ENCODE peak calls at places on chromosomes 6 and 20, in seven cellular contexts. D is GM13977, L is fibroblast of the conjunctiva, P is lung, R is brain pericyte, F is iPS DF 19.7, J is GM18507. X is an unnamed sample.

GRCh38 chr20:31543966-31544598 is 29.8 kb downstream of the HM13 start:
- DNase-seq in D (no peak), L (peak), P (peak), R (peak), F (no peak), J (no peak), X (no peak)

GRCh38 chr6:75230484-75231325 is 12.9 kb downstream of the COX7A2 start:
- DNase-seq in D (no peak), L (peak), P (no peak), R (no peak), F (no peak), J (no peak), X (no peak)

GRCh38 chr6:87743454-87743853 is 41.4 kb upstream of the AKIRIN2 start:
- DNase-seq in D (no peak), L (no peak), P (no peak), R (no peak), F (no peak), J (no peak), X (no peak)

GRCh38 chr20:23152308-23152892 is 66.3 kb upstream of the CD93 start:
- DNase-seq in D (no peak), L (peak), P (no peak), R (no peak), F (no peak), J (no peak), X (no peak)

GRCh38 chr6:42287756-42288155 is 70.1 kb upstream of the MRPS10 start:
- DNase-seq in D (no peak), L (no peak), P (no peak), R (no peak), F (no peak), J (no peak), X (no peak)

GRCh38 chr6:68771426-68771825 is 136.3 kb downstream of the ADGRB3 start:
- DNase-seq in D (no peak), L (no peak), P (no peak), R (no peak), F (no peak), J (no peak), X (no peak)

GRCh38 chr6:169035381-169036280 is 218.0 kb downstream of the THBS2 start:
- DNase-seq in D (no peak), L (no peak), P (no peak), R (no peak), F (no peak), J (no peak), X (no peak)

GRCh38 chr6:164832410-164832809 is 477.0 kb downstream of the C6orf118 start:
- DNase-seq in D (no peak), L (no peak), P (no peak), R (no peak), F (no peak), J (no peak), X (no peak)

GRCh38 chr6:88705601-88706000 is 257.8 kb downstream of the RNGTT start:
- DNase-seq in D (peak), L (no peak), P (no peak), R (no peak), F (no peak), J (peak), X (no peak)

GRCh38 chr20:51831891-51832675 is 29.8 kb upstream of the SALL4 start:
- DNase-seq in D (no peak), L (no peak), P (no peak), R (no peak), F (no peak), J (no peak), X (no peak)

GRCh38 chr6:55868910-55869479 is 6.4 kb downstream of the BMP5 start:
- DNase-seq in D (peak), L (no peak), P (no peak), R (no peak), F (no peak), J (no peak), X (no peak)

GRCh38 chr6:21732731-21733130 is 139.2 kb downstream of the SOX4 start:
- DNase-seq in D (no peak), L (no peak), P (no peak), R (no peak), F (no peak), J (no peak), X (no peak)

GRCh38 chr6:162625846-162626540 is 101.6 kb downstream of the PRKN start:
- DNase-seq in D (no peak), L (no peak), P (no peak), R (no peak), F (no peak), J (no peak), X (no peak)

GRCh38 chr20:2314759-2315439 is 19.1 kb downstream of the TGM3 start:
- DNase-seq in D (no peak), L (peak), P (no peak), R (no peak), F (no peak), J (no peak), X (no peak)

GRCh38 chr6:31094389-31094881 is 17.9 kb downstream of the C6orf15 start:
- DNase-seq in D (no peak), L (no peak), P (no peak), R (no peak), F (no peak), J (no peak), X (no peak)

GRCh38 chr20:62496525-62497218 is 20.9 kb upstream of the GATA5 start:
- DNase-seq in D (peak), L (no peak), P (no peak), R (no peak), F (no peak), J (no peak), X (no peak)

GRCh38 chr6:53857318-53858094 is 62.7 kb downstream of the LRRC1 start:
- DNase-seq in D (no peak), L (no peak), P (no peak), R (no peak), F (no peak), J (no peak), X (no peak)

GRCh38 chr6:163839296-163839695 is 424.8 kb downstream of the QKI start:
- DNase-seq in D (no peak), L (no peak), P (no peak), R (no peak), F (no peak), J (no peak), X (no peak)

GRCh38 chr20:54208492-54209044 is 681 bp downstream of the PFDN4 start:
- DNase-seq in D (peak), L (no peak), P (no peak), R (no peak), F (no peak), J (no peak), X (no peak)

GRCh38 chr6:138689849-138690248 is 83.7 kb upstream of the CCDC28A start:
- DNase-seq in D (no peak), L (no peak), P (no peak), R (no peak), F (no peak), J (no peak), X (no peak)

GRCh38 chr6:110731196-110731595 is 84.1 kb downstream of the CDK19 start:
- DNase-seq in D (no peak), L (no peak), P (no peak), R (no peak), F (no peak), J (no peak), X (no peak)

GRCh38 chr6:170361335-170361734 is 54.8 kb downstream of the FAM120B start:
- DNase-seq in D (no peak), L (no peak), P (no peak), R (no peak), F (no peak), J (no peak), X (no peak)

GRCh38 chr20:24097506-24098245 is 109.1 kb upstream of the GGTLC1 start:
- DNase-seq in D (no peak), L (no peak), P (no peak), R (no peak), F (no peak), J (no peak), X (no peak)

GRCh38 chr20:58721951-58722371 is 29.4 kb downstream of the NPEPL1 start:
- DNase-seq in D (no peak), L (no peak), P (peak), R (no peak), F (no peak), J (no peak), X (no peak)

GRCh38 chr6:73942581-73942980 is 246.6 kb downstream of the CD109 start:
- DNase-seq in D (no peak), L (no peak), P (no peak), R (no peak), F (peak), J (no peak), X (no peak)

GRCh38 chr20:44516491-44516890 is 5.4 kb downstream of the SERINC3 start:
- DNase-seq in D (no peak), L (no peak), P (no peak), R (no peak), F (no peak), J (no peak), X (no peak)

GRCh38 chr6:6851059-6851658 is 256.6 kb upstream of the RREB1 start:
- DNase-seq in D (no peak), L (peak), P (peak), R (no peak), F (no peak), J (no peak), X (no peak)

GRCh38 chr6:34305982-34306702 is 57.3 kb upstream of the SMIM29 start:
- DNase-seq in D (no peak), L (no peak), P (no peak), R (no peak), F (no peak), J (no peak), X (no peak)

GRCh38 chr20:56807118-56807517 is 178.0 kb downstream of the TFAP2C start:
- DNase-seq in D (no peak), L (no peak), P (no peak), R (no peak), F (no peak), J (no peak), X (no peak)

GRCh38 chr6:69813508-69813907 is 16.7 kb upstream of the LMBRD1 start:
- DNase-seq in D (no peak), L (no peak), P (no peak), R (no peak), F (no peak), J (no peak), X (no peak)

GRCh38 chr20:16280219-16280618 is 293.0 kb downstream of the KIF16B start:
- DNase-seq in D (no peak), L (no peak), P (no peak), R (no peak), F (no peak), J (no peak), X (no peak)

GRCh38 chr6:5937936-5938706 is 68.6 kb downstream of the NRN1 start:
- DNase-seq in D (no peak), L (no peak), P (no peak), R (no peak), F (no peak), J (no peak), X (no peak)

GRCh38 chr6:147211349-147211748 is 7.1 kb downstream of the STXBP5 start:
- DNase-seq in D (no peak), L (no peak), P (no peak), R (no peak), F (no peak), J (no peak), X (no peak)

GRCh38 chr6:109526905-109527628 is 44.0 kb upstream of the ZBTB24 start:
- DNase-seq in D (peak), L (peak), P (peak), R (no peak), F (peak), J (peak), X (peak)

GRCh38 chr6:448296-449056 is 56.9 kb downstream of the IRF4 start:
- DNase-seq in D (no peak), L (no peak), P (no peak), R (no peak), F (no peak), J (no peak), X (no peak)

GRCh38 chr6:95227301-95227700 is 350.0 kb upstream of the MANEA start:
- DNase-seq in D (no peak), L (no peak), P (no peak), R (no peak), F (no peak), J (no peak), X (no peak)

GRCh38 chr6:11011787-11012234 is 32.3 kb downstream of the ELOVL2 start:
- DNase-seq in D (peak), L (no peak), P (no peak), R (no peak), F (no peak), J (no peak), X (no peak)